ENCODE peak calls at places on chromosomes 3 and 15, in four cellular contexts. One of them, this sample, is unnamed.

GRCh38 chr3:55485208-55485791 is 1.8 kb downstream of the WNT5A start:
- DNase-seq in sigmoid colon: peak
- DNase-seq in transverse colon: peak
- DNase-seq in SK-N-SH: peak
- DNase-seq in this sample: no peak

GRCh38 chr3:50445919-50446318 is 57.5 kb downstream of the CACNA2D2 start:
- DNase-seq in transverse colon: peak
- DNase-seq in SK-N-SH: no peak
- DNase-seq in sigmoid colon: no peak
- DNase-seq in this sample: no peak

GRCh38 chr15:38768970-38769369 is 204.4 kb upstream of the RASGRP1 start:
- DNase-seq in transverse colon: no peak
- DNase-seq in SK-N-SH: no peak
- DNase-seq in sigmoid colon: no peak
- DNase-seq in this sample: no peak

GRCh38 chr3:77648214-77648613 is 608.3 kb downstream of the ROBO2 start:
- DNase-seq in SK-N-SH: no peak
- DNase-seq in transverse colon: no peak
- DNase-seq in sigmoid colon: no peak
- DNase-seq in this sample: no peak

GRCh38 chr15:70342554-70343548 is 245.1 kb upstream of the TLE3 start:
- DNase-seq in sigmoid colon: no peak
- DNase-seq in SK-N-SH: no peak
- DNase-seq in transverse colon: no peak
- DNase-seq in this sample: no peak

GRCh38 chr3:32110233-32110760 is 3.9 kb downstream of the GPD1L start:
- DNase-seq in SK-N-SH: no peak
- DNase-seq in transverse colon: no peak
- DNase-seq in sigmoid colon: no peak
- DNase-seq in this sample: no peak

GRCh38 chr3:176579741-176580185 is 617.5 kb downstream of the TBL1XR1 start:
- DNase-seq in transverse colon: no peak
- DNase-seq in SK-N-SH: no peak
- DNase-seq in sigmoid colon: no peak
- DNase-seq in this sample: no peak

GRCh38 chr3:150183619-150184425 is 213.1 kb upstream of the PFN2 start:
- DNase-seq in sigmoid colon: peak
- DNase-seq in transverse colon: peak
- DNase-seq in SK-N-SH: peak
- DNase-seq in this sample: peak

GRCh38 chr3:55607844-55608243 is 120.7 kb upstream of the WNT5A start:
- DNase-seq in sigmoid colon: no peak
- DNase-seq in SK-N-SH: no peak
- DNase-seq in transverse colon: no peak
- DNase-seq in this sample: no peak

GRCh38 chr3:25001041-25001591 is 426.9 kb upstream of the RARB start:
- DNase-seq in transverse colon: no peak
- DNase-seq in SK-N-SH: no peak
- DNase-seq in sigmoid colon: no peak
- DNase-seq in this sample: no peak

GRCh38 chr15:42490246-42490742 is 647 bp downstream of the ZNF106 start:
- DNase-seq in transverse colon: no peak
- DNase-seq in sigmoid colon: no peak
- DNase-seq in SK-N-SH: no peak
- DNase-seq in this sample: no peak

GRCh38 chr3:122774564-122774963 is 19.1 kb downstream of the HSPBAP1 start:
- DNase-seq in transverse colon: no peak
- DNase-seq in SK-N-SH: no peak
- DNase-seq in sigmoid colon: no peak
- DNase-seq in this sample: no peak

GRCh38 chr3:38353151-38353550 is 6.6 kb downstream of the XYLB start:
- DNase-seq in SK-N-SH: no peak
- DNase-seq in transverse colon: no peak
- DNase-seq in sigmoid colon: no peak
- DNase-seq in this sample: no peak

GRCh38 chr3:32472716-32473115 is 29.9 kb downstream of the CMTM6 start:
- DNase-seq in transverse colon: no peak
- DNase-seq in sigmoid colon: no peak
- DNase-seq in SK-N-SH: no peak
- DNase-seq in this sample: no peak

GRCh38 chr3:187902938-187903337 is 157.7 kb upstream of the BCL6 start:
- DNase-seq in sigmoid colon: no peak
- DNase-seq in SK-N-SH: no peak
- DNase-seq in transverse colon: no peak
- DNase-seq in this sample: no peak

GRCh38 chr3:154791611-154792010 is 288.5 kb upstream of the MME start:
- DNase-seq in transverse colon: no peak
- DNase-seq in SK-N-SH: no peak
- DNase-seq in sigmoid colon: no peak
- DNase-seq in this sample: no peak

GRCh38 chr3:141863497-141863896 is 12.9 kb upstream of the ATP1B3 start:
- DNase-seq in SK-N-SH: no peak
- DNase-seq in transverse colon: no peak
- DNase-seq in sigmoid colon: no peak
- DNase-seq in this sample: no peak

GRCh38 chr3:189563841-189564563 is 67.2 kb upstream of the TP63 start:
- DNase-seq in transverse colon: no peak
- DNase-seq in sigmoid colon: no peak
- DNase-seq in SK-N-SH: no peak
- DNase-seq in this sample: no peak

GRCh38 chr3:8386221-8386620 is 115.4 kb upstream of the LMCD1 start:
- DNase-seq in SK-N-SH: no peak
- DNase-seq in transverse colon: no peak
- DNase-seq in sigmoid colon: no peak
- DNase-seq in this sample: no peak

GRCh38 chr3:45034612-45035252 is 8.6 kb downstream of the CLEC3B start:
- DNase-seq in sigmoid colon: peak
- DNase-seq in transverse colon: peak
- DNase-seq in SK-N-SH: no peak
- DNase-seq in this sample: no peak

GRCh38 chr15:77784361-77785292 is 151.9 kb upstream of the LINGO1 start:
- DNase-seq in transverse colon: no peak
- DNase-seq in SK-N-SH: peak
- DNase-seq in sigmoid colon: no peak
- DNase-seq in this sample: no peak

GRCh38 chr3:110343945-110344344 is 727.7 kb upstream of the NECTIN3 start:
- DNase-seq in sigmoid colon: no peak
- DNase-seq in SK-N-SH: no peak
- DNase-seq in transverse colon: no peak
- DNase-seq in this sample: no peak

GRCh38 chr3:152203677-152204076 is 65.1 kb upstream of the MBNL1 start:
- DNase-seq in SK-N-SH: no peak
- DNase-seq in sigmoid colon: no peak
- DNase-seq in transverse colon: no peak
- DNase-seq in this sample: no peak

GRCh38 chr15:82044373-82045178 is 1.2 kb downstream of the MEX3B start:
- DNase-seq in transverse colon: peak
- DNase-seq in sigmoid colon: peak
- DNase-seq in SK-N-SH: peak
- DNase-seq in this sample: no peak

GRCh38 chr3:14371573-14372474 is 30.6 kb upstream of the SLC6A6 start:
- DNase-seq in sigmoid colon: peak
- DNase-seq in SK-N-SH: peak
- DNase-seq in transverse colon: peak
- DNase-seq in this sample: no peak

GRCh38 chr15:71547066-71547465 is 263.3 kb upstream of the NR2E3 start:
- DNase-seq in sigmoid colon: no peak
- DNase-seq in SK-N-SH: no peak
- DNase-seq in transverse colon: no peak
- DNase-seq in this sample: peak

GRCh38 chr15:51260262-51260661 is 78.1 kb downstream of the CYP19A1 start:
- DNase-seq in sigmoid colon: no peak
- DNase-seq in SK-N-SH: peak
- DNase-seq in transverse colon: no peak
- DNase-seq in this sample: no peak

GRCh38 chr3:123914829-123915228 is 30.7 kb upstream of the MYLK start:
- DNase-seq in SK-N-SH: no peak
- DNase-seq in transverse colon: no peak
- DNase-seq in sigmoid colon: no peak
- DNase-seq in this sample: no peak
- TF ChIP-seq POLR2AphosphoS5 in SK-N-SH: no peak
- TF ChIP-seq POLR2AphosphoS5 in transverse colon: no peak
- TF ChIP-seq POLR2AphosphoS5 in sigmoid colon: no peak
- TF ChIP-seq POLR2AphosphoS5 in this sample: no peak

GRCh38 chr15:32717290-32718081 is at the start of gene GREM1:
- DNase-seq in sigmoid colon: peak
- DNase-seq in transverse colon: peak
- DNase-seq in SK-N-SH: peak
- DNase-seq in this sample: no peak
- TF ChIP-seq POLR2AphosphoS5 in sigmoid colon: no peak
- TF ChIP-seq POLR2AphosphoS5 in transverse colon: peak
- TF ChIP-seq POLR2AphosphoS5 in SK-N-SH: no peak
- TF ChIP-seq POLR2AphosphoS5 in this sample: peak

GRCh38 chr15:62209821-62210220 is 44.7 kb upstream of the C2CD4B start:
- DNase-seq in transverse colon: peak
- DNase-seq in SK-N-SH: no peak
- DNase-seq in sigmoid colon: no peak
- DNase-seq in this sample: peak
- TF ChIP-seq POLR2AphosphoS5 in transverse colon: no peak
- TF ChIP-seq POLR2AphosphoS5 in SK-N-SH: no peak
- TF ChIP-seq POLR2AphosphoS5 in sigmoid colon: no peak
- TF ChIP-seq POLR2AphosphoS5 in this sample: no peak

DNA sequence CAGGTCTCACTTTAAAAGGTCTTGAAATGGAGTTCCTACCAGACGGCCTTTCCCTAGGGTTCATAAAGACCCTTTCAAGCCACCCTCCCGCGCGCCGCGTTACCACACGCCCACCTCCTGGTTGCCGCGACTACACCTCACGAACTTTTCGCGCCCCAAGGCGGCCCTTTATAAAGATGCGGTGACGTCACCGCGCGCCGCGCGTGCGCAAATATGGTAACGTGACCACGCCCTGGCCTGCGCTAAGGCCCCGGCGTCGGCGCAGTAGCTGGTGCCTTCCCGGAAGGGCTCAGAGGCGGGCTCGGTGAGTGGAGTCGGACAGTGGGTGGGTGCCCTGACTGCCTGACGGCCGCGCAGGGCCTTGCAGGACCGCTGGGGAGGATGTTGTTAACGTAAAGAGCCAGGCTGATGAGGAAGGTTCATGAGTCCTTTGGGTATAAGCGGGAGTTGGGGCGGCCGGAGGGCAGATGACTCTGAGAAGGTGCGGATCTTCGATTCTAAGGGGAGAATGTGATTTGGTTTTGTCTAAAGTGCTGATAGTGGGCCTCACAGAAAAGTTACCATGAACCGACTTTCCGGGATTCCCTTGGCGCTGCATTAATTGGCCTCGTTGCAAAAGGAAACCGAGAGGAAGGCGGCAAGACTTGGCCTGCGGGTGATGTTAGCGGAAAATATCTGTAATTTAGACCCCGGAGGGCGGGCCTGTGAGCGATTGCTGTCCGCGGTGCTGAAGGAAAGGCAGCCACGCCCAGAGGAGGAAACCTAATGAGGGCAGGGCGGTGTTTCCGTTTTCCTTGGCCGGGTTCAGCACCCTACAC is 54.4 kb downstream of the FEZF2 start:
- DNase-seq in transverse colon: peak
- DNase-seq in sigmoid colon: peak
- DNase-seq in SK-N-SH: peak
- DNase-seq in this sample: peak
- TF ChIP-seq POLR2AphosphoS5 in transverse colon: no peak
- TF ChIP-seq POLR2AphosphoS5 in sigmoid colon: no peak
- TF ChIP-seq POLR2AphosphoS5 in SK-N-SH: peak
- TF ChIP-seq POLR2AphosphoS5 in this sample: peak

This sample was measured in esophagus muscularis mucosa.